ENCODE peak calls at places on chromosomes 7 and 10, in eight cellular contexts. N, Q, P, W, X, D, J and H are unnamed samples.

GRCh38 chr10:79275431-79275851 is 71.8 kb upstream of the PPIF start:
- DNase-seq in P (no peak), X (no peak), N (no peak), D (no peak), Q (no peak), J (no peak), W (no peak), H (no peak)

GRCh38 chr7:157293413-157293788 is 43.4 kb upstream of the DNAJB6 start:
- DNase-seq in J (no peak), W (no peak), D (no peak), Q (no peak), X (no peak), N (no peak), P (no peak), H (no peak)

GRCh38 chr7:147412782-147413186 is 1177.8 kb upstream of the C7orf33 start:
- DNase-seq in N (peak), P (peak), Q (no peak), X (no peak), J (peak), W (peak), D (no peak), H (peak)

GRCh38 chr7:98238976-98239375 is 13.1 kb downstream of the TECPR1 start:
- DNase-seq in D (no peak), J (no peak), X (no peak), N (no peak), Q (no peak), P (peak), W (peak), H (peak)

GRCh38 chr7:119916501-119916900 is 356.5 kb upstream of the KCND2 start:
- DNase-seq in P (no peak), J (no peak), N (no peak), W (no peak), D (no peak), X (no peak), Q (no peak), H (no peak)

GRCh38 chr7:154698726-154699291 is 304.1 kb downstream of the PAXIP1 start:
- DNase-seq in N (no peak), D (no peak), X (no peak), J (no peak), Q (no peak), W (no peak), P (no peak), H (no peak)

GRCh38 chr10:47380341-47381215 is 3.5 kb downstream of the ZNF488 start:
- DNase-seq in W (no peak), J (peak), D (peak), X (no peak), P (no peak), Q (no peak), N (no peak), H (no peak)

GRCh38 chr10:131727612-131728011 is 173.2 kb upstream of the PPP2R2D start:
- DNase-seq in Q (no peak), P (no peak), W (no peak), N (no peak), J (no peak), D (peak), X (no peak), H (no peak)

GRCh38 chr10:81875680-81876252 is 772 bp downstream of the NRG3 start:
- DNase-seq in X (no peak), J (no peak), P (no peak), D (no peak), Q (no peak), N (no peak), W (no peak), H (no peak)

GRCh38 chr7:73972614-73973013 is 55.4 kb upstream of the ELN start:
- DNase-seq in P (no peak), J (no peak), W (no peak), X (peak), D (no peak), N (no peak), Q (peak), H (no peak)

GRCh38 chr7:120180221-120180620 is 92.8 kb upstream of the KCND2 start:
- DNase-seq in N (no peak), W (no peak), J (peak), D (no peak), Q (no peak), X (no peak), P (no peak), H (no peak)

GRCh38 chr7:78400038-78400437 is 601.5 kb downstream of the PHTF2 start:
- DNase-seq in X (no peak), N (no peak), P (no peak), J (no peak), Q (no peak), D (no peak), W (no peak), H (no peak)

GRCh38 chr7:131557521-131558385 is 1.3 kb upstream of the PODXL start:
- DNase-seq in X (no peak), N (no peak), D (peak), J (peak), P (no peak), Q (peak), W (no peak), H (no peak)

GRCh38 chr7:115232041-115232440 is 310.1 kb downstream of the MDFIC start:
- DNase-seq in X (no peak), W (peak), N (peak), D (no peak), J (peak), P (peak), Q (no peak), H (peak)

GRCh38 chr7:80974396-80975358 is 55.8 kb upstream of the SEMA3C start:
- DNase-seq in P (no peak), W (no peak), D (no peak), J (no peak), X (no peak), N (no peak), Q (peak), H (no peak)

GRCh38 chr7:150568714-150569113 is 1.5 kb downstream of the GIMAP4 start:
- DNase-seq in W (no peak), N (no peak), Q (no peak), J (no peak), X (no peak), P (no peak), D (no peak), H (no peak)

GRCh38 chr7:85119934-85120333 is 66.9 kb downstream of the SEMA3D start:
- DNase-seq in P (no peak), X (no peak), Q (no peak), W (peak), N (no peak), J (no peak), D (no peak), H (no peak)

GRCh38 chr10:89278034-89278535 is 23.8 kb upstream of the IFIT2 start:
- DNase-seq in N (peak), X (no peak), P (peak), D (peak), W (peak), Q (peak), J (peak), H (peak)

GRCh38 chr7:78673272-78673671 is 780.2 kb downstream of the MAGI2 start:
- DNase-seq in P (no peak), Q (no peak), D (no peak), X (no peak), W (no peak), J (no peak), N (no peak), H (no peak)

GRCh38 chr7:115962340-115962739 is 68.2 kb downstream of the TFEC start:
- DNase-seq in W (peak), P (no peak), X (no peak), J (peak), N (no peak), Q (no peak), D (no peak), H (no peak)

GRCh38 chr10:69901623-69902505 is 100.2 kb downstream of the COL13A1 start:
- DNase-seq in Q (peak), D (peak), J (peak), W (peak), N (peak), X (peak), P (peak), H (peak)

GRCh38 chr7:111591-111990 is 80.8 kb upstream of the FAM20C start:
- DNase-seq in X (no peak), N (no peak), J (no peak), Q (no peak), D (no peak), P (no peak), W (no peak), H (no peak)

GRCh38 chr10:69835233-69835632 is 33.5 kb downstream of the COL13A1 start:
- DNase-seq in J (no peak), Q (no peak), W (no peak), N (no peak), D (no peak), P (no peak), X (no peak), H (no peak)

GRCh38 chr10:72564596-72564995 is 61.3 kb downstream of the MICU1 start:
- DNase-seq in N (peak), X (no peak), P (peak), J (peak), W (peak), D (no peak), Q (no peak), H (peak)

GRCh38 chr10:44981172-44982113 is 2.8 kb upstream of the DEPP1 start:
- DNase-seq in N (peak), D (no peak), Q (peak), W (peak), P (peak), X (peak), J (peak), H (peak)

GRCh38 chr7:71325151-71325550 is 193.2 kb downstream of the GALNT17 start:
- DNase-seq in W (no peak), X (no peak), N (no peak), D (no peak), Q (no peak), J (no peak), P (no peak), H (no peak)

GRCh38 chr7:111958889-111959288 is 247.3 kb downstream of the DOCK4 start:
- DNase-seq in N (no peak), X (no peak), J (no peak), Q (no peak), P (no peak), W (no peak), D (no peak), H (no peak)

GRCh38 chr7:13276977-13277376 is 589.5 kb downstream of the ARL4A start:
- DNase-seq in W (peak), P (no peak), J (peak), X (no peak), Q (no peak), D (no peak), N (peak), H (peak)

GRCh38 chr7:13279854-13280435 is 592.5 kb downstream of the ARL4A start:
- DNase-seq in X (no peak), W (peak), J (peak), D (no peak), P (no peak), Q (no peak), N (peak), H (peak)

GRCh38 chr7:13278020-13278419 is 590.6 kb downstream of the ARL4A start:
- DNase-seq in X (no peak), P (no peak), J (no peak), Q (no peak), N (no peak), W (no peak), D (no peak), H (no peak)

GRCh38 chr7:13286916-13287315 is 599.5 kb downstream of the ARL4A start:
- DNase-seq in Q (no peak), D (no peak), J (no peak), P (no peak), X (no peak), N (no peak), W (no peak), H (no peak)

GRCh38 chr7:13282377-13282980 is 595.0 kb downstream of the ARL4A start:
- DNase-seq in D (no peak), J (peak), X (no peak), N (peak), Q (no peak), W (peak), P (peak), H (peak)
- TF ChIP-seq CTCF in D (no peak), J (peak), X (peak), N (peak), Q (peak), W (peak), P (peak), H (peak)

GRCh38 chr10:100736809-100737358 is 8.5 kb upstream of the PAX2 start:
- DNase-seq in D (no peak), W (no peak), Q (no peak), X (no peak), P (no peak), J (no peak), N (no peak), H (no peak)
- H3K4me3 ChIP-seq in D (no peak), W (no peak), Q (no peak), X (no peak), P (no peak), J (no peak), N (no peak), H (no peak)

GRCh38 chr10:28541695-28542365 is 8.9 kb downstream of the WAC start:
- DNase-seq in X (no peak), N (no peak), W (no peak), D (no peak), J (no peak), P (no peak), Q (no peak), H (no peak)
- TF ChIP-seq CTCF in X (no peak), N (peak), W (peak), D (no peak), J (no peak), P (peak), Q (no peak), H (no peak)

GRCh38 chr7:47579458-47579857 is 2.5 kb downstream of the TNS3 start:
- DNase-seq in X (no peak), P (no peak), J (peak), Q (no peak), W (no peak), D (no peak), N (no peak), H (no peak)
- H3K4me3 ChIP-seq in X (peak), P (no peak), J (peak), Q (no peak), W (no peak), D (no peak), N (no peak), H (no peak)